ENCODE peak calls at places on chromosome 21, in five cellular contexts. R is uterus, M is right lobe of liver, U is heart right ventricle, A is astrocyte. W is an unnamed sample.

GRCh38 chr21:26421724-26422123 is 151.4 kb downstream of the CYYR1 start:
- DNase-seq in U (no peak), M (no peak), A (no peak), R (no peak), W (no peak)

GRCh38 chr21:45990049-45990711 is 8.6 kb downstream of the COL6A1 start:
- DNase-seq in R (peak), A (no peak), M (peak), U (peak), W (peak)

GRCh38 chr21:27190601-27191000 is 223.7 kb upstream of the ADAMTS5 start:
- DNase-seq in R (no peak), M (no peak), A (peak), U (no peak), W (no peak)

GRCh38 chr21:32520885-32521735 is 64.2 kb downstream of the TCP10L start:
- DNase-seq in U (peak), A (peak), M (peak), R (peak), W (peak)

GRCh38 chr21:46191257-46191685 is 7.0 kb upstream of the SPATC1L start:
- DNase-seq in A (peak), R (peak), U (no peak), M (no peak), W (no peak)

GRCh38 chr21:29078884-29079765 is 5.7 kb upstream of the CCT8 start:
- DNase-seq in R (no peak), M (no peak), A (peak), U (no peak), W (no peak)

GRCh38 chr21:26499475-26499874 is 73.6 kb downstream of the CYYR1 start:
- DNase-seq in A (no peak), M (no peak), R (no peak), U (no peak), W (no peak)

GRCh38 chr21:30233636-30234035 is 17.7 kb upstream of the CLDN8 start:
- DNase-seq in U (no peak), M (no peak), R (no peak), A (no peak), W (no peak)

GRCh38 chr21:33383056-33383888 is 19.9 kb upstream of the IFNGR2 start:
- DNase-seq in R (peak), A (peak), M (peak), U (no peak), W (peak)

GRCh38 chr21:34599534-34600101 is 15.3 kb downstream of the RCAN1 start:
- DNase-seq in M (no peak), R (no peak), U (no peak), A (no peak), W (no peak)

GRCh38 chr21:34280389-34280795 is 83.4 kb upstream of the KCNE2 start:
- DNase-seq in A (no peak), U (peak), M (no peak), R (peak), W (no peak)

GRCh38 chr21:31514598-31514997 is 144.9 kb upstream of the SOD1 start:
- DNase-seq in U (no peak), R (no peak), A (peak), M (no peak), W (no peak)

GRCh38 chr21:31875424-31876097 is 2.7 kb downstream of the HUNK start:
- DNase-seq in M (no peak), A (no peak), R (no peak), U (no peak), W (no peak)

GRCh38 chr21:23578027-23578426 is 2029.3 kb downstream of the MRPL39 start:
- DNase-seq in R (no peak), A (no peak), M (no peak), U (no peak), W (no peak)

GRCh38 chr21:39976805-39977204 is 109.6 kb downstream of the PCP4 start:
- DNase-seq in U (no peak), M (no peak), A (no peak), R (no peak), W (no peak)

GRCh38 chr21:25506887-25507286 is 100.4 kb downstream of the MRPL39 start:
- DNase-seq in R (no peak), M (no peak), A (peak), U (no peak), W (no peak)

GRCh38 chr21:30408782-30409494 is 13.1 kb downstream of the KRTAP13-1 start:
- DNase-seq in A (peak), M (peak), U (peak), R (no peak), W (peak)

GRCh38 chr21:29349702-29350101 is 51.0 kb downstream of the BACH1 start:
- DNase-seq in M (no peak), U (no peak), R (no peak), A (no peak), W (no peak)

GRCh38 chr21:33067457-33067856 is 2.5 kb upstream of the OLIG1 start:
- DNase-seq in R (no peak), U (no peak), A (no peak), M (no peak), W (no peak)

GRCh38 chr21:30268608-30269197 is 14.0 kb downstream of the KRTAP24-1 start:
- DNase-seq in M (no peak), U (no peak), A (no peak), R (no peak), W (no peak)

GRCh38 chr21:33373451-33373850 is 29.8 kb upstream of the IFNGR2 start:
- DNase-seq in U (no peak), R (no peak), M (no peak), A (no peak), W (no peak)

GRCh38 chr21:28633803-28634572 is 358.7 kb downstream of the LTN1 start:
- DNase-seq in R (peak), A (peak), U (peak), M (no peak), W (no peak)

GRCh38 chr21:25568230-25568629 is 39.1 kb downstream of the MRPL39 start:
- DNase-seq in U (peak), A (peak), M (peak), R (peak), W (no peak)

GRCh38 chr21:29146726-29147125 is 16.3 kb downstream of the MAP3K7CL start:
- DNase-seq in U (no peak), M (no peak), R (no peak), A (no peak), W (no peak)

GRCh38 chr21:29154270-29154669 is 23.8 kb downstream of the MAP3K7CL start:
- DNase-seq in M (no peak), R (no peak), U (no peak), A (no peak), W (no peak)

GRCh38 chr21:31732891-31733520 is 1.1 kb upstream of the SCAF4 start:
- DNase-seq in M (peak), A (no peak), R (no peak), U (no peak), W (peak)

GRCh38 chr21:29643289-29643688 is 296.5 kb downstream of the GRIK1 start:
- DNase-seq in U (no peak), R (no peak), A (no peak), M (no peak), W (no peak)

GRCh38 chr21:28310711-28311110 is 682.0 kb downstream of the LTN1 start:
- DNase-seq in M (no peak), A (no peak), U (no peak), R (no peak), W (no peak)

GRCh38 chr21:46084709-46085108 is 13.2 kb upstream of the COL6A2 start:
- DNase-seq in U (no peak), A (no peak), M (no peak), R (peak), W (no peak)

GRCh38 chr21:25334046-25334730 is 273.1 kb downstream of the MRPL39 start:
- DNase-seq in R (no peak), A (no peak), M (no peak), U (no peak), W (no peak)

GRCh38 chr21:8998946-8999681 is 1522.3 kb upstream of the TPTE start:
- DNase-seq in R (no peak), U (no peak), M (no peak), A (no peak), W (no peak)

GRCh38 chr21:38467911-38468310 is 30.4 kb downstream of the ERG start:
- DNase-seq in R (no peak), M (no peak), U (no peak), A (no peak), W (no peak)
- TF ChIP-seq CTCF in R (no peak), M (no peak), U (no peak), A (no peak), W (no peak)

GRCh38 chr21:36989699-36990507 is 16.6 kb upstream of the RIPPLY3 start:
- DNase-seq in A (peak), M (peak), U (peak), R (peak), W (peak)

GRCh38 chr21:36992671-36993070 is 13.8 kb upstream of the RIPPLY3 start:
- DNase-seq in A (no peak), U (no peak), R (no peak), M (no peak), W (no peak)

GRCh38 chr21:36988536-36988935 is 18.0 kb upstream of the RIPPLY3 start:
- DNase-seq in R (no peak), A (no peak), M (no peak), U (no peak), W (no peak)

GRCh38 chr21:36987845-36988244 is 18.7 kb upstream of the RIPPLY3 start:
- DNase-seq in M (no peak), A (no peak), U (no peak), R (no peak), W (no peak)

DNA sequence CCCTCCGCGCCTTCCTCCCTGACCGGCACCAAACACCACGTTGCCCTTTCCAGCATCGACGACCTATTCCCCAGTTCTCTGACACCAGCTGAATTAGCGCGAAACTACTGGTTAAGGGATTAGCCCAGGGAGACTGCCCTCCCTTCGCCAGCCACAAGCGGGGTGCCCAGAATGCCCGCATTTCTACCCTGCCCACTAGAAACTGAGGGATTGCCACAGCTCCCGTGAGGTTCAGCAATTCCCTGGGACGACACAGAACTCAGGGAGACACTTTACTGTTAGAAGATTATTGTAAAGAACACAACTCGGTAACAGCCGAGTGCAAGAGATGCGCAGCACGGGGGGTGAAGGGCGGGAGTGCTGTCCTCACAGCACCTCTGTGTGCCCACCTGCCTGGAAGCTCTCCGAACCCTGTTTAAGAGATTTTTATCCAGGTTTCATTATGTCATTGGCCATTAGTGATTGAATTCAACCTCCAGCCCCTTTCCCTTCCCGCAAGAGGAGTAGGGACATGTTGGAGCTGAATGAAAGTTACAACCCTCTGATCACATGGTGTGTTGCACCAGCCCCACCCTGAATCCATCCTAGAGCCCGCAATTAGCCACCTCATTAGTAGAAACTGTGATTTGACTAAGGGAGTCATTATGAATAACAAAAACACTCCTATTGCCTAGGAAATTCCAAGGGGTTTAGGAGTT is 15.8 kb upstream of the RIPPLY3 start:
- DNase-seq in R (no peak), U (no peak), A (no peak), M (no peak), W (no peak)
- H3K4me3 ChIP-seq in R (peak), U (no peak), A (peak), M (peak), W (no peak)

GRCh38 chr21:17231124-17231523 is 281.7 kb upstream of the CXADR start:
- DNase-seq in U (no peak), R (no peak), M (no peak), A (no peak), W (no peak)
- TF ChIP-seq CTCF in U (no peak), R (no peak), M (no peak), A (no peak), W (no peak)

GRCh38 chr21:44941567-44941966 is 1.7 kb downstream of the SLX9 start:
- DNase-seq in A (no peak), U (no peak), M (no peak), R (no peak), W (peak)
- H3K4me3 ChIP-seq in A (no peak), U (no peak), M (no peak), R (no peak), W (no peak)

GRCh38 chr21:35738342-35738961 is 321.9 kb downstream of the SETD4 start:
- DNase-seq in R (no peak), U (peak), M (no peak), A (peak), W (no peak)
- TF ChIP-seq CTCF in R (no peak), U (no peak), M (no peak), A (no peak), W (no peak)

DNA sequence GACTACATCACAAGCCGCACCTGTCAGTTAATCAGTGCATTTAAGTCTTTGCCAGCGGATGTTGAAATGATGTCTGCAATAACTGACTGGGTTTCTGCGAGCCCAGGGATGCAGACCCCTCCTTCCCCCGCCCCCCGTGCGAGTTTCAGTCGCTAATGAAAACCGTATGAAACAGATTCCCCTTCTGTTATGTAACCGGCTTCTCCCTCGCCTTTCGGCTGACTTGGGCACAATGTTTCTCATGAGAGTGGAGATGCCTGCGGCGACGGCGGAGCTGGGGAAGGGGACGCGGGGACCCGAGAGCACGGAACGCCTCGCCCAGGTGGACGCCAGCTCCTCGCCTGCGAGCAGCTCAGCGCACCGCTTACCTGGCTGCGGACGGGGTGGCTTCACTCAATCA is 741 bp downstream of the KCNJ6 start:
- DNase-seq in A (no peak), R (no peak), U (no peak), M (no peak), W (no peak)
- H3K4me3 ChIP-seq in A (peak), R (no peak), U (peak), M (no peak), W (no peak)

GRCh38 chr21:41932191-41932575 is 21.6 kb downstream of the C2CD2 start:
- DNase-seq in U (no peak), R (no peak), A (peak), M (no peak), W (no peak)
- TF ChIP-seq CTCF in U (no peak), R (no peak), A (peak), M (no peak), W (no peak)

GRCh38 chr21:15057290-15057689 is 7.5 kb downstream of the NRIP1 start:
- DNase-seq in U (no peak), M (no peak), R (no peak), A (no peak), W (no peak)
- H3K4me3 ChIP-seq in U (no peak), M (no peak), R (no peak), A (no peak), W (no peak)

GRCh38 chr21:16082038-16082816 is 352.4 kb downstream of the USP25 start:
- DNase-seq in A (no peak), U (no peak), R (no peak), M (no peak), W (no peak)
- TF ChIP-seq CTCF in A (peak), U (peak), R (peak), M (peak), W (no peak)